ENCODE peak calls at places on chromosomes 16 and 17, in seven cellular contexts. O, T, L, I, R, U and B are unnamed samples.

GRCh38 chr16:84916850-84917249 is 94.5 kb downstream of the ZDHHC7 start:
- DNase-seq in I (no peak), T (no peak), R (no peak), O (no peak), L (no peak), U (no peak), B (no peak)

GRCh38 chr17:50931003-50931878 is 65.1 kb upstream of the TOB1 start:
- DNase-seq in R (peak; percentile 81), I (peak; percentile 89), U (peak; percentile 63), L (peak; percentile 79), T (peak; percentile 94), O (peak; percentile 91), B (no peak)

GRCh38 chr16:11361751-11362742 is 16.8 kb downstream of the RMI2 start:
- DNase-seq in L (peak; percentile 69), U (no peak), T (no peak), O (no peak), I (no peak), R (no peak), B (no peak)

GRCh38 chr16:79805621-79806020 is 205.1 kb upstream of the MAF start:
- DNase-seq in L (no peak), O (no peak), I (peak; percentile 25), U (no peak), R (no peak), T (no peak), B (no peak)

GRCh38 chr16:56047307-56048234 is 143.7 kb upstream of the GNAO1 start:
- DNase-seq in L (no peak), R (peak; percentile 23), T (no peak), I (no peak), U (no peak), O (no peak), B (no peak)

GRCh38 chr16:84836234-84836647 is 16.5 kb downstream of the CRISPLD2 start:
- DNase-seq in T (peak; percentile 83), L (peak; percentile 100), I (peak; percentile 100), R (peak; percentile 82), O (peak; percentile 79), U (peak; percentile 76), B (peak; percentile 96)

GRCh38 chr17:60173304-60173807 is 23.6 kb downstream of the CA4 start:
- DNase-seq in O (no peak), U (peak; percentile 13), I (peak; percentile 55), R (no peak), L (peak; percentile 73), T (no peak), B (no peak)

GRCh38 chr17:57927048-57927723 is 28.0 kb downstream of the CUEDC1 start:
- DNase-seq in T (peak; percentile 42), U (no peak), I (peak; percentile 84), O (no peak), L (peak; percentile 78), R (peak; percentile 39), B (no peak)

GRCh38 chr17:61368832-61369468 is 30.7 kb upstream of the TBX2 start:
- DNase-seq in T (no peak), O (no peak), U (no peak), L (no peak), R (no peak), I (no peak), B (no peak)

GRCh38 chr17:40317345-40317873 is 8.4 kb downstream of the RARA start:
- DNase-seq in T (peak; percentile 75), L (peak; percentile 71), R (no peak), I (peak; percentile 71), U (peak; percentile 75), O (peak; percentile 74), B (no peak)

GRCh38 chr17:13544292-13544691 is 57.4 kb downstream of the HS3ST3A1 start:
- DNase-seq in I (peak; percentile 100), T (no peak), O (peak; percentile 69), L (peak; percentile 99), U (peak; percentile 26), R (peak; percentile 63), B (peak; percentile 85)

GRCh38 chr16:19907161-19907992 is 22.7 kb upstream of the GPRC5B start:
- DNase-seq in L (peak; percentile 62), I (peak; percentile 47), U (peak; percentile 48), R (peak; percentile 79), T (peak; percentile 67), O (peak; percentile 84), B (peak; percentile 51)

GRCh38 chr17:44355642-44356099 is 8.0 kb downstream of the FAM171A2 start:
- DNase-seq in R (no peak), O (no peak), U (no peak), T (no peak), L (no peak), I (no peak), B (no peak)

GRCh38 chr17:44356241-44356640 is 7.4 kb downstream of the FAM171A2 start:
- DNase-seq in L (no peak), O (no peak), U (no peak), T (no peak), I (no peak), R (no peak), B (no peak)

GRCh38 chr17:44353656-44354331 is 8.7 kb downstream of the GRN start:
- DNase-seq in I (no peak), O (peak; percentile 73), T (no peak), L (peak; percentile 2), U (no peak), R (peak; percentile 61), B (no peak)

GRCh38 chr17:44355310-44355640 is 8.4 kb downstream of the FAM171A2 start:
- DNase-seq in T (no peak), L (no peak), O (no peak), I (no peak), U (no peak), R (no peak), B (no peak)

DNA sequence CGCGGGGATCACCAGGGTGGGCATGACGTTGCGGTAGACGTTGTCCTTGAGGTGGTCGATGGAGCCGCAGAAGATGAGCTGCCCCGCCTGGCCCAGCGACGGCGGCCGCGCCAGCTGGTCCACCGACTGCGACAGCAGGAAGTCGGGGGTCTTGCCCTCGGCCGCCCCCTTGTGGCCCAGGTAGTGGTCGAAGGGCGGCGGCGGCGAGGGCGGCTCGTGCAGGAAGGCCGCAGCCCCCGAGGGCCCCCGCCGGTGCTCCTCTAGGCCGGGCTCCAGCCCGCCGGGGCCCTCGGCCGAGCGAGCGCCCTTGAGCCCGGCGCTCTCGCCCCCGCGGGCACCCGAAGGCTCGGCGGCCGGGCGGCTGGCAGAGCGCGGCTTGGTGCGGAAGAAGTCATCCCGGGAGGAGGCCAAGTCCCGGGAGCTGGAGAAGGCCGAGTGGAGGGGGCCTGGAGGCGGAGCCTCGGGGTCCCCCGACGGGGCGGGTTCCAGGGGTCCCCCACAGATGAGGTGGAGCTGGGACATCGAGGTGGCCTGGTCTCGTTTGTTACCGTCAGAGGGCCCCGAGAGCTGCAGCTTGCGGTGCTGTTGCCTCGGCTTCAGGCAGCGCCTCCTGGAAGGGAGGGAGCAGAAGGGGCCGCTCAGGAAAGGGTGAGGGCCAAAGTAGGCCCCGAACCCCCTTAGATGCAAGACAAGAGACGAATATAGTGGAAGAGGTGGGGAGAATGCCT is 8.9 kb downstream of the FAM171A2 start:
- DNase-seq in I (no peak), R (peak; percentile 74), L (no peak), T (no peak), U (no peak), O (peak; percentile 74), B (no peak)
- H3K4me3 ChIP-seq in I (no peak overlapping the region), R (peak overlapping the region; percentile 21), L (no peak overlapping the region), T (no peak overlapping the region), U (no peak overlapping the region), O (no peak overlapping the region), B (no peak overlapping the region)

DNA sequence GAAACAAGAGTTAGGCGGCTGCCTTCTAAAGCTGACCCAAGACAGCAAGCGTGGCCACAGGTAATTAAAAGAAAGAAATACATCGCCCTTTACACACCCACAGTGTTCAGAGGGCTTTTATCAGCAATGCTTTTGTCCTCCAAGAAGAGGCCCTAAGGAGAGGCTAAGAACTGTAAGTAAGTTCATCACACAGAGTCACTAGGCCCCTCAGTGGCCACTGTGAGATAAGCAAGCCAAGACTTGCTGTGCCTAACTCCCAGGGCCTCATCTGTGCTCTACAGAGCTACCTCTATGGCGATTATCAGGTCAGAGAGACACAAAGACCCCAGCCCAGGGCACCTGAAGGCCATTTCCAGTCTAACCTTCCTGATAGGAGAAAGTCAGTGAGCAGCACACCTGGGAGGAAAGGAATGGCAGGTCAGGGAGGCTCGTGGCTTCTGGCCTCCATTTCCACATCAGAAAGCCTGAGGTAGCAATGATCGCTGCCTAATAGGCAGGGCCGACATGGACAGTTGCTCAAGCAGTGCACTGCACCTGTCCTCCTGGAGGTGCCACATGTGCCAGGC is 545.2 kb upstream of the CDH11 start:
- DNase-seq in T (no peak), R (peak; percentile 59), U (peak; percentile 45), O (peak; percentile 50), I (peak; percentile 52), L (peak; percentile 45), B (no peak)
- TF ChIP-seq CTCF in T (no peak), R (no peak), U (peak; percentile 29), O (peak; percentile 35), I (no peak), L (peak; percentile 27), B (peak; percentile 29)

GRCh38 chr17:31320231-31320630 is 1.2 kb downstream of the EVI2A start:
- DNase-seq in R (no peak), I (no peak), O (no peak), L (no peak), U (no peak), T (no peak), B (no peak)

GRCh38 chr17:31319253-31319661 is 2.2 kb downstream of the EVI2A start:
- DNase-seq in U (no peak), T (no peak), L (no peak), R (no peak), I (no peak), O (no peak), B (no peak)

GRCh38 chr17:31321481-31321880 is at the start of gene EVI2A:
- DNase-seq in U (peak; percentile 70), I (peak; percentile 89), O (no peak), T (no peak), L (peak; percentile 92), R (peak; percentile 31), B (peak; percentile 85)

GRCh38 chr17:31320791-31321190 is 631 bp downstream of the EVI2A start:
- DNase-seq in R (no peak), I (peak; percentile 26), L (peak; percentile 58), U (no peak), O (no peak), T (no peak), B (peak; percentile 7)

GRCh38 chr17:31318298-31319190 is 2.9 kb downstream of the EVI2A start:
- DNase-seq in I (peak; percentile 93), U (peak; percentile 69), T (peak; percentile 71), R (peak; percentile 35), O (no peak), L (peak; percentile 96), B (no peak)
- H3K4me3 ChIP-seq in I (no peak overlapping the region), U (no peak overlapping the region), T (peak overlapping the region; percentile 5), R (no peak overlapping the region), O (no peak overlapping the region), L (peak overlapping the region; percentile 22), B (no peak overlapping the region)

DNA sequence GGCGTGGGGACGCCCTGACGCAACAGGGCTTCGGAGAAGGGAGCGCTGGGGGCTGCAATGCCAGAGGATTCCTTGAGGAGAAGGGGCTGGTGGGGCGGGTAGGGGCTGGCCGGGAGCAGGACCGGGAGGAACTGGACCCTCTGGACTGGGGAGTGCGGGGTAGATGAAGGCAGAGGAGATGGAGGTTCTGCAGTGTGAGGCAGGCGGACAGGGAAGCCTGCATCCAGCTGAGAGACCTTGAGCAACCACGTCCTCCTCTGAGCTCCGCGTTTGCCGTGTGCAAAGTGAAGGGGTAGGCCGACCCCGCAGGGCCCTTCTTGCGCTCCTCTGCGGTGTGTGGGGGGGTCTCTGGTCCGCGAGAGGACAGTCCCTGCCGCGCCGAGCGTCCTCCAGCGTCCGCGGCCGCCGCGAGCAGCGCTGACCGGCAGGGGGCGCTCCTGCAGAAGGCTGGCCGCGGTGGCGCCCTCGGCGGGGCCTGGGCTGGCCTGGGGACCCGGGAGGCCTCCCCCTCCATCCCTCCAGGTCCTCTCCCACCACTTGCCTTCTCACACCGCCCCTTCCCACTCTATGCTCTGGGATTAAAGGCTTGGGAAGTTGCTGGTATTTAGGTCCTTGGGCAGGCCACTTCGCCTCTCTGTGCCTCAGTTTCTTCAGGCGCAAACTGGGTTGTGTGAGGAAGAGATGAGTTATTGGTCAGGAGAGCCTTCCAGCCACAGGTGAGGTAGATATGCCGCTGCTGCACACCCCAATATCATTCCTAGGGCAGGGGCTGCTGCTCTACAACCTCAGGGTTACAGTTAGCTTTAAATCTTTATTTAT is 9.6 kb upstream of the WNT9B start:
- DNase-seq in O (peak; percentile 57), R (peak; percentile 50), L (no peak), I (no peak), U (no peak), T (no peak), B (no peak)
- TF ChIP-seq CTCF in O (peak; percentile 65), R (peak; percentile 71), L (no peak), I (peak; percentile 71), U (peak; percentile 59), T (peak; percentile 65), B (peak; percentile 68)